ENCODE peak calls at places on chromosomes 4 and X, in eight cellular contexts. S is naive thymus-derived CD4-positive, alpha-beta T cell; K is NCI-H524; U is NCI-H1105 treated with DMSO at 0.1 percent for 48 hours; H is NCI-H2171 treated with DMSO at 0.1 percent for 48 hours; R is C1 segment of cervical spinal cord; J is GM10248; F is CD4-positive, alpha-beta T cell. M is an unnamed sample.
A peak's percentile ranks its signal among the peaks of the same experiment; 100 is the strongest.

GRCh38 chr4:106816501-106816900 is 219.6 kb downstream of the DKK2 start:
- DNase-seq in S (no peak), K (no peak), U (no peak), H (no peak), R (no peak), J (no peak), F (no peak), M (no peak)

GRCh38 chr4:48483006-48483776 is at the start of gene SLC10A4:
- DNase-seq in S (no peak), K (no peak), U (peak; percentile 70), H (no peak), R (no peak), J (peak; percentile 53), F (no peak), M (peak; percentile 73)

GRCh38 chr4:151227731-151228130 is 49.2 kb upstream of the PRSS48 start:
- DNase-seq in S (no peak), K (no peak), U (no peak), H (no peak), R (peak; percentile 27), J (no peak), F (no peak), M (no peak)

GRCh38 chr4:19735012-19735411 is 516.7 kb upstream of the SLIT2 start:
- DNase-seq in S (no peak), K (no peak), U (no peak), H (no peak), R (no peak), J (no peak), F (no peak), M (no peak)

GRCh38 chr4:77158487-77158861 is 1.5 kb downstream of the CCNG2 start:
- DNase-seq in S (peak; percentile 19), K (no peak), U (no peak), H (no peak), R (no peak), J (no peak), F (peak; percentile 7), M (no peak)

GRCh38 chr4:173168396-173169177 is at the start of gene GALNT7:
- DNase-seq in S (peak; percentile 46), K (peak; percentile 29), U (peak; percentile 69), H (peak; percentile 71), R (peak; percentile 15), J (peak; percentile 82), F (peak; percentile 46), M (peak; percentile 93)

GRCh38 chr4:5378002-5378401 is 326.7 kb downstream of the STK32B start:
- DNase-seq in S (no peak), K (no peak), U (no peak), H (no peak), R (no peak), J (no peak), F (no peak), M (peak; percentile 15)

GRCh38 chr4:140049024-140049923 is 104.7 kb downstream of the MAML3 start:
- DNase-seq in S (peak; percentile 66), K (peak; percentile 84), U (peak; percentile 93), H (peak; percentile 93), R (no peak), J (peak; percentile 16), F (peak; percentile 29), M (peak; percentile 80)

GRCh38 chr4:155643087-155643486 is 23.6 kb upstream of the GUCY1A1 start:
- DNase-seq in S (no peak), K (no peak), U (no peak), H (no peak), R (no peak), J (no peak), F (no peak), M (no peak)

GRCh38 chrX:124796989-124797388 is 450.6 kb downstream of the SH2D1A start:
- DNase-seq in S (no peak), K (no peak), U (no peak), H (no peak), R (no peak), J (no peak), F (no peak), M (no peak)

GRCh38 chrX:154091678-154092077 is 5.8 kb downstream of the MECP2 start:
- DNase-seq in S (no peak), K (no peak), U (no peak), H (no peak), R (no peak), J (no peak), F (no peak), M (peak; percentile 17)

GRCh38 chrX:106177106-106177981 is 9.2 kb downstream of the PWWP3B start:
- DNase-seq in S (no peak), K (peak; percentile 82), U (peak; percentile 72), H (no peak), R (peak; percentile 4), J (no peak), F (no peak), M (peak; percentile 83)

GRCh38 chrX:24020280-24020876 is 6.6 kb downstream of the KLHL15 start:
- DNase-seq in S (no peak), K (no peak), U (no peak), H (no peak), R (no peak), J (no peak), F (no peak), M (no peak)

GRCh38 chrX:39957816-39958561 is 139.8 kb downstream of the BCOR start:
- DNase-seq in S (no peak), K (no peak), U (no peak), H (no peak), R (no peak), J (no peak), F (no peak), M (no peak)

GRCh38 chr4:53688186-53688790 is 97.0 kb upstream of the LNX1 start:
- DNase-seq in S (no peak), K (no peak), U (no peak), H (no peak), R (no peak), J (peak; percentile 26), F (no peak), M (no peak)